ENCODE peak calls at places on chromosomes 5 and 9, in five cellular contexts. V, M, N, F and X are unnamed samples.

GRCh38 chr5:58188287-58188651 is 271.6 kb downstream of the PLK2 start:
- DNase-seq in V (peak), M (peak), N (peak), F (no peak), X (peak)

GRCh38 chr5:54785729-54786548 is 199.5 kb downstream of the ESM1 start:
- DNase-seq in V (peak), M (no peak), N (peak), F (no peak), X (peak)

GRCh38 chr5:141637266-141637692 is 482 bp downstream of the RELL2 start:
- DNase-seq in V (no peak), M (peak), N (no peak), F (peak), X (no peak)

GRCh38 chr5:34474573-34475021 is 181.5 kb upstream of the RAI14 start:
- DNase-seq in V (peak), M (peak), N (peak), F (no peak), X (peak)

GRCh38 chr9:132237481-132237880 is 75.6 kb downstream of the NTNG2 start:
- DNase-seq in V (no peak), M (no peak), N (no peak), F (no peak), X (no peak)

GRCh38 chr5:10958728-10959127 is 197.7 kb upstream of the DAP start:
- DNase-seq in V (no peak), M (no peak), N (no peak), F (no peak), X (no peak)

GRCh38 chr9:23842531-23843129 is 16.6 kb upstream of the ELAVL2 start:
- DNase-seq in V (no peak), M (peak), N (no peak), F (no peak), X (no peak)

GRCh38 chr5:56974241-56974640 is 22.3 kb upstream of the MIER3 start:
- DNase-seq in V (no peak), M (no peak), N (no peak), F (no peak), X (no peak)

GRCh38 chr5:132020568-132021339 is 9.3 kb upstream of the ACSL6 start:
- DNase-seq in V (no peak), M (no peak), N (no peak), F (peak), X (no peak)

GRCh38 chr5:65152131-65152530 is 329.6 kb downstream of the ADAMTS6 start:
- DNase-seq in V (peak), M (no peak), N (peak), F (no peak), X (no peak)

GRCh38 chr5:89723907-89724306 is 685.6 kb downstream of the CETN3 start:
- DNase-seq in V (peak), M (no peak), N (no peak), F (no peak), X (no peak)

GRCh38 chr5:73692166-73692640 is 66.2 kb downstream of the ARHGEF28 start:
- DNase-seq in V (peak), M (no peak), N (peak), F (no peak), X (peak)

GRCh38 chr9:72473474-72474241 is 47.8 kb upstream of the TMC1 start:
- DNase-seq in V (peak), M (no peak), N (peak), F (no peak), X (peak)

GRCh38 chr5:57841671-57842375 is 359.2 kb upstream of the ACTBL2 start:
- DNase-seq in V (peak), M (peak), N (peak), F (no peak), X (peak)

GRCh38 chr5:125976421-125977060 is 446.7 kb upstream of the GRAMD2B start:
- DNase-seq in V (peak), M (no peak), N (no peak), F (no peak), X (no peak)

GRCh38 chr9:26175264-26175663 is 497.0 kb upstream of the TUSC1 start:
- DNase-seq in V (peak), M (no peak), N (peak), F (no peak), X (no peak)

GRCh38 chr5:15452780-15453179 is 47.2 kb upstream of the FBXL7 start:
- DNase-seq in V (no peak), M (no peak), N (no peak), F (no peak), X (peak)

GRCh38 chr9:74556685-74557084 is 59.5 kb downstream of the RORB start:
- DNase-seq in V (no peak), M (no peak), N (no peak), F (no peak), X (peak)

GRCh38 chr5:124570285-124571035 is 176.0 kb downstream of the ZNF608 start:
- DNase-seq in V (peak), M (no peak), N (no peak), F (no peak), X (peak)

GRCh38 chr5:81222285-81222684 is 10.8 kb upstream of the CKMT2 start:
- DNase-seq in V (no peak), M (no peak), N (no peak), F (no peak), X (no peak)

GRCh38 chr5:53338971-53339370 is 141.5 kb upstream of the FST start:
- DNase-seq in V (no peak), M (no peak), N (no peak), F (no peak), X (no peak)

GRCh38 chr9:136796238-136796774 is at the start of gene CCDC183:
- DNase-seq in V (no peak), M (no peak), N (no peak), F (no peak), X (no peak)

GRCh38 chr5:65127181-65127901 is 354.4 kb downstream of the ADAMTS6 start:
- DNase-seq in V (peak), M (no peak), N (peak), F (no peak), X (peak)

GRCh38 chr5:170791325-170791954 is 7.9 kb downstream of the GABRP start:
- DNase-seq in V (peak), M (peak), N (peak), F (no peak), X (peak)

GRCh38 chr5:140339636-140340035 is 6.8 kb downstream of the HBEGF start:
- DNase-seq in V (no peak), M (no peak), N (no peak), F (no peak), X (no peak)

GRCh38 chr5:140338918-140339317 is 7.5 kb downstream of the HBEGF start:
- DNase-seq in V (no peak), M (no peak), N (no peak), F (no peak), X (no peak)

GRCh38 chr5:140336388-140336787 is 10.0 kb downstream of the HBEGF start:
- DNase-seq in V (peak), M (no peak), N (peak), F (no peak), X (peak)

GRCh38 chr5:140337880-140338279 is 8.5 kb downstream of the HBEGF start:
- DNase-seq in V (no peak), M (no peak), N (no peak), F (no peak), X (no peak)

DNA sequence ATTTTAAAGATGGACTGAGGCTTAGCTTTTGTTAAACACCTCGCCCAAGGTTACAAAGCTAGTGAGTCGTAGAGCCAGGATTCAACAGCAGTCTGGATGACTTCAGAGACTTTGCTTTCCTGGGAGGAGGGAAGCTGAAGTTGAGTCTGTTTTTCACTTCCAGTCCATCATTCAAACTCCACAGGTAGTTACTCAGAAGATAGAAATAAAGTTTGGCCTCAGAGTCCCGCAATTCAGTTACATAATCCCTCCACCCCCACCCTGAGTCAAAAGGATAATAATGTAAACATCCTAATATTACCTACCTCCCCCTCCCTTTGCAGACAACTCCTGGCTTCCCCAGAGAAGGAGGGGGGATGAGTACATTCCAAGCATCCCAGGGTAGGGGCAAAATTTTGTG is 8.1 kb downstream of the HBEGF start:
- DNase-seq in V (peak), M (no peak), N (no peak), F (no peak), X (no peak)
- TF ChIP-seq CTCF in V (no peak), M (no peak), N (no peak), F (no peak), X (no peak)

GRCh38 chr9:38620483-38621433 is at the start of gene ANKRD18A:
- DNase-seq in V (peak), M (peak), N (peak), F (peak), X (peak)
- TF ChIP-seq CTCF in V (peak), M (peak), N (peak), F (no peak), X (peak)

GRCh38 chr5:172379481-172379880 is 74.8 kb downstream of the SH3PXD2B start:
- DNase-seq in V (peak), M (no peak), N (no peak), F (no peak), X (no peak)

GRCh38 chr5:172377438-172377837 is 76.9 kb downstream of the SH3PXD2B start:
- DNase-seq in V (no peak), M (no peak), N (no peak), F (no peak), X (no peak)

GRCh38 chr5:172374783-172375182 is 79.5 kb downstream of the SH3PXD2B start:
- DNase-seq in V (no peak), M (no peak), N (no peak), F (no peak), X (no peak)

GRCh38 chr5:172380261-172380991 is 73.9 kb downstream of the SH3PXD2B start:
- DNase-seq in V (no peak), M (no peak), N (no peak), F (no peak), X (no peak)

GRCh38 chr5:172377856-172378255 is 76.5 kb downstream of the SH3PXD2B start:
- DNase-seq in V (no peak), M (no peak), N (no peak), F (no peak), X (no peak)
- TF ChIP-seq CTCF in V (no peak), M (no peak), N (no peak), F (no peak), X (no peak)

DNA sequence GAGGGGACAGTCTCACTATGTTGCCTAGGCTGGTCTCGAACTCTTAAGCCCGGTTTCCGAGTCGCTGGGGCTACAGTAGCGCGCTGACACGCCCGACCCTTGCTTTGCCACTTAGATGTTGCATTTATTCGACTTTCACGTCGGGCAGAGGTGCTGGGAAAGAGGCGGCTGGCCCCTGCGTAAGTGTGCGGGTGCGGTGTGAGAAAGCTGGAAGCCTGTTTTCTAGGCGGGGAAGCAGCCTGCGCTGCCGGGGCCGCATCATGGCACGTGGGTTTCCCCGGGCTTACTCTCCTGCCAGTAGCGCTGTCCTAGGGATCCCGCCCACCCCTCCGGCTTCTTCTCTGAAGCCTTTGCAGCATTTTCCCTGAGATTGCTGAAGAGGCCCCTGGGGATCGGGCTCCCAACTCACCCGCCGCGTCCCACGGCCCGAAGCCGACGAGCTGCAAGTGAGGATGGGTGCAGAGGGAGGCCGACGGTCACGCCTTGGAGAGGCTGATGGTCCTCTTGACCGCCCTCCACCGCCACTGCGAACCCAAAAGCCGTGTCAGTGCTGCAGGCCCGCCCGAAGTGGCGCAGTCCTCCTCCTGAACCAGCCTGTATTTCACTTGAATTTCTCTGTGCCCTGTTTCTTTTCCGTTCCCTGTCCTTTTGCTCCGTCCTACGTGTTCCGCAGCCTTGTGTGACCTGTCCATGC is 5.8 kb upstream of the TRIM41 start:
- DNase-seq in V (peak), M (peak), N (peak), F (peak), X (peak)
- TF ChIP-seq CTCF in V (no peak), M (no peak), N (no peak), F (no peak), X (peak)

GRCh38 chr9:100700689-100701318 is 122.9 kb downstream of the CAVIN4 start:
- DNase-seq in V (peak), M (peak), N (peak), F (no peak), X (peak)
- TF ChIP-seq CTCF in V (peak), M (peak), N (peak), F (no peak), X (peak)

GRCh38 chr5:174098694-174099093 is 53.2 kb downstream of the NSG2 start:
- DNase-seq in V (no peak), M (no peak), N (no peak), F (peak), X (no peak)
- TF ChIP-seq CTCF in V (no peak), M (no peak), N (no peak), F (no peak), X (no peak)

GRCh38 chr9:134168731-134169130 is 4.4 kb upstream of the RNU6ATAC start:
- DNase-seq in V (peak), M (peak), N (no peak), F (no peak), X (peak)
- TF ChIP-seq CTCF in V (no peak), M (peak), N (no peak), F (no peak), X (peak)